ENCODE peak calls at places on chromosomes 13 and 19, in nine cellular contexts. X, J, I, S, U, V, P, K and M are unnamed samples.

GRCh38 chr19:13300421-13301030 is 150.3 kb downstream of the IER2 start:
- DNase-seq in X (no peak), J (no peak), I (no peak), S (no peak), U (no peak), V (no peak), P (no peak), K (no peak), M (no peak)

GRCh38 chr19:48329167-48329891 is 4.0 kb downstream of the EMP3 start:
- DNase-seq in X (no peak), J (no peak), I (no peak), S (no peak), U (no peak), V (peak), P (no peak), K (no peak), M (no peak)

GRCh38 chr13:54029226-54029625 is 1000.6 kb downstream of the OLFM4 start:
- DNase-seq in X (no peak), J (no peak), I (no peak), S (no peak), U (no peak), V (no peak), P (no peak), K (no peak), M (no peak)

GRCh38 chr19:35555301-35556005 is 8.0 kb downstream of the ATP4A start:
- DNase-seq in X (peak), J (no peak), I (no peak), S (no peak), U (no peak), V (no peak), P (peak), K (no peak), M (no peak)

GRCh38 chr19:40254714-40255418 is 28.4 kb upstream of the CCNP start:
- DNase-seq in X (no peak), J (no peak), I (no peak), S (no peak), U (no peak), V (no peak), P (no peak), K (no peak), M (no peak)

GRCh38 chr19:35757231-35757748 is 461 bp upstream of the HSPB6 start:
- DNase-seq in X (peak), J (peak), I (peak), S (peak), U (peak), V (peak), P (no peak), K (peak), M (peak)

GRCh38 chr19:12484011-12484370 is 625 bp downstream of the ZNF709 start:
- DNase-seq in X (no peak), J (no peak), I (no peak), S (no peak), U (no peak), V (no peak), P (no peak), K (no peak), M (no peak)

GRCh38 chr13:37313383-37313782 is 207.9 kb upstream of the CSNK1A1L start:
- DNase-seq in X (no peak), J (no peak), I (no peak), S (no peak), U (no peak), V (peak), P (no peak), K (no peak), M (no peak)

GRCh38 chr13:87907202-87907601 is 236.0 kb downstream of the SLITRK5 start:
- DNase-seq in X (no peak), J (no peak), I (no peak), S (no peak), U (no peak), V (no peak), P (no peak), K (no peak), M (no peak)

GRCh38 chr13:37306778-37307544 is 201.5 kb upstream of the CSNK1A1L start:
- DNase-seq in X (no peak), J (no peak), I (no peak), S (no peak), U (no peak), V (no peak), P (no peak), K (no peak), M (no peak)

GRCh38 chr19:47155141-47155540 is 24.5 kb downstream of the SAE1 start:
- DNase-seq in X (no peak), J (no peak), I (no peak), S (no peak), U (no peak), V (no peak), P (no peak), K (no peak), M (no peak)

GRCh38 chr19:45016388-45017314 is 15.4 kb downstream of the RELB start:
- DNase-seq in X (peak), J (peak), I (peak), S (peak), U (peak), V (peak), P (peak), K (peak), M (peak)

GRCh38 chr19:30361721-30362120 is 10.5 kb upstream of the ZNF536 start:
- DNase-seq in X (peak), J (no peak), I (no peak), S (no peak), U (no peak), V (no peak), P (no peak), K (no peak), M (no peak)

GRCh38 chr13:51275101-51275500 is 52.9 kb downstream of the FAM124A start:
- DNase-seq in X (no peak), J (no peak), I (no peak), S (no peak), U (no peak), V (no peak), P (no peak), K (no peak), M (no peak)

GRCh38 chr13:26934096-26934495 is 173.5 kb upstream of the GPR12 start:
- DNase-seq in X (no peak), J (no peak), I (no peak), S (no peak), U (no peak), V (no peak), P (no peak), K (no peak), M (no peak)

GRCh38 chr19:40147693-40148347 is 43.4 kb upstream of the MAP3K10 start:
- DNase-seq in X (no peak), J (no peak), I (no peak), S (no peak), U (no peak), V (peak), P (no peak), K (no peak), M (no peak)

GRCh38 chr19:18193388-18194207 is 580 bp downstream of the MPV17L2 start:
- DNase-seq in X (no peak), J (no peak), I (no peak), S (no peak), U (peak), V (no peak), P (no peak), K (peak), M (no peak)

GRCh38 chr19:15180451-15181390 is 20.1 kb downstream of the NOTCH3 start:
- DNase-seq in X (peak), J (peak), I (no peak), S (no peak), U (no peak), V (no peak), P (no peak), K (peak), M (no peak)

GRCh38 chr19:45470147-45471081 is 2.6 kb downstream of the FOSB start:
- DNase-seq in X (no peak), J (peak), I (no peak), S (peak), U (peak), V (no peak), P (no peak), K (no peak), M (peak)

GRCh38 chr19:12806242-12807131 is at the start of gene RNASEH2A:
- DNase-seq in X (peak), J (peak), I (peak), S (peak), U (peak), V (peak), P (peak), K (peak), M (peak)

GRCh38 chr13:110536006-110536693 is 25.4 kb downstream of the RAB20 start:
- DNase-seq in X (no peak), J (no peak), I (no peak), S (no peak), U (peak), V (peak), P (no peak), K (peak), M (no peak)

GRCh38 chr19:8138201-8138600 is 11.2 kb downstream of the FBN3 start:
- DNase-seq in X (no peak), J (no peak), I (no peak), S (no peak), U (no peak), V (no peak), P (no peak), K (no peak), M (no peak)

GRCh38 chr13:102774596-102775375 is 1.2 kb upstream of the TEX30 start:
- DNase-seq in X (no peak), J (no peak), I (no peak), S (no peak), U (no peak), V (no peak), P (no peak), K (no peak), M (no peak)

GRCh38 chr13:71754407-71754974 is 112.5 kb downstream of the DACH1 start:
- DNase-seq in X (no peak), J (no peak), I (no peak), S (no peak), U (peak), V (no peak), P (no peak), K (no peak), M (no peak)

GRCh38 chr13:113947321-113948033 is 26.4 kb downstream of the C13orf46 start:
- DNase-seq in X (no peak), J (peak), I (no peak), S (peak), U (peak), V (peak), P (peak), K (peak), M (peak)

GRCh38 chr13:99382428-99383133 is 75.4 kb upstream of the GPR183 start:
- DNase-seq in X (no peak), J (no peak), I (no peak), S (no peak), U (no peak), V (peak), P (no peak), K (no peak), M (no peak)

GRCh38 chr13:36371185-36371584 is 25.0 kb upstream of the SPART start:
- DNase-seq in X (no peak), J (no peak), I (no peak), S (no peak), U (no peak), V (no peak), P (no peak), K (no peak), M (no peak)

GRCh38 chr13:114325729-114326128 is 11.4 kb downstream of the CHAMP1 start:
- DNase-seq in X (no peak), J (no peak), I (no peak), S (no peak), U (no peak), V (no peak), P (no peak), K (no peak), M (no peak)

GRCh38 chr13:22076658-22077057 is 405.8 kb downstream of the FGF9 start:
- DNase-seq in X (no peak), J (no peak), I (no peak), S (no peak), U (no peak), V (no peak), P (no peak), K (no peak), M (no peak)

GRCh38 chr13:40490086-40490723 is 176.2 kb downstream of the FOXO1 start:
- DNase-seq in X (no peak), J (no peak), I (no peak), S (no peak), U (no peak), V (no peak), P (no peak), K (no peak), M (no peak)

GRCh38 chr19:16922592-16922934 is 33.8 kb downstream of the F2RL3 start:
- DNase-seq in X (no peak), J (no peak), I (no peak), S (no peak), U (no peak), V (no peak), P (no peak), K (no peak), M (no peak)

GRCh38 chr19:49442354-49442753 is 1.0 kb upstream of the SLC17A7 start:
- DNase-seq in X (no peak), J (no peak), I (peak), S (peak), U (peak), V (peak), P (no peak), K (peak), M (no peak)

GRCh38 chr13:63853816-63854215 is 2438.2 kb upstream of the PCDH20 start:
- DNase-seq in X (no peak), J (no peak), I (no peak), S (no peak), U (no peak), V (no peak), P (no peak), K (no peak), M (no peak)

GRCh38 chr19:31574251-31574973 is 225.2 kb upstream of the TSHZ3 start:
- DNase-seq in X (no peak), J (no peak), I (no peak), S (no peak), U (no peak), V (no peak), P (no peak), K (no peak), M (no peak)

GRCh38 chr13:35866801-35867200 is 264.4 kb downstream of the DCLK1 start:
- DNase-seq in X (no peak), J (no peak), I (no peak), S (no peak), U (no peak), V (no peak), P (no peak), K (no peak), M (no peak)

GRCh38 chr19:6362351-6362801 is 1.0 kb downstream of the CLPP start:
- DNase-seq in X (no peak), J (no peak), I (no peak), S (no peak), U (no peak), V (no peak), P (no peak), K (no peak), M (peak)

GRCh38 chr19:48152552-48152951 is 17.6 kb downstream of the LIG1 start:
- DNase-seq in X (peak), J (peak), I (no peak), S (peak), U (peak), V (peak), P (peak), K (peak), M (peak)

GRCh38 chr13:97238883-97239282 is 16.8 kb downstream of the MBNL2 start:
- DNase-seq in X (no peak), J (no peak), I (no peak), S (no peak), U (no peak), V (no peak), P (no peak), K (no peak), M (no peak)

GRCh38 chr13:74409551-74409950 is 275.3 kb upstream of the KLF12 start:
- DNase-seq in X (no peak), J (no peak), I (no peak), S (no peak), U (no peak), V (no peak), P (no peak), K (no peak), M (no peak)

GRCh38 chr13:31049083-31049482 is 112.6 kb downstream of the HSPH1 start:
- DNase-seq in X (no peak), J (no peak), I (no peak), S (no peak), U (no peak), V (no peak), P (no peak), K (no peak), M (no peak)

GRCh38 chr13:31049833-31050232 is 111.9 kb downstream of the HSPH1 start:
- DNase-seq in X (no peak), J (no peak), I (peak), S (no peak), U (peak), V (no peak), P (no peak), K (peak), M (no peak)

GRCh38 chr13:31051999-31052398 is 109.7 kb downstream of the HSPH1 start:
- DNase-seq in X (no peak), J (no peak), I (peak), S (no peak), U (no peak), V (no peak), P (peak), K (no peak), M (no peak)

GRCh38 chr13:31052478-31052877 is 109.2 kb downstream of the HSPH1 start:
- DNase-seq in X (no peak), J (no peak), I (peak), S (no peak), U (no peak), V (no peak), P (no peak), K (no peak), M (no peak)

DNA sequence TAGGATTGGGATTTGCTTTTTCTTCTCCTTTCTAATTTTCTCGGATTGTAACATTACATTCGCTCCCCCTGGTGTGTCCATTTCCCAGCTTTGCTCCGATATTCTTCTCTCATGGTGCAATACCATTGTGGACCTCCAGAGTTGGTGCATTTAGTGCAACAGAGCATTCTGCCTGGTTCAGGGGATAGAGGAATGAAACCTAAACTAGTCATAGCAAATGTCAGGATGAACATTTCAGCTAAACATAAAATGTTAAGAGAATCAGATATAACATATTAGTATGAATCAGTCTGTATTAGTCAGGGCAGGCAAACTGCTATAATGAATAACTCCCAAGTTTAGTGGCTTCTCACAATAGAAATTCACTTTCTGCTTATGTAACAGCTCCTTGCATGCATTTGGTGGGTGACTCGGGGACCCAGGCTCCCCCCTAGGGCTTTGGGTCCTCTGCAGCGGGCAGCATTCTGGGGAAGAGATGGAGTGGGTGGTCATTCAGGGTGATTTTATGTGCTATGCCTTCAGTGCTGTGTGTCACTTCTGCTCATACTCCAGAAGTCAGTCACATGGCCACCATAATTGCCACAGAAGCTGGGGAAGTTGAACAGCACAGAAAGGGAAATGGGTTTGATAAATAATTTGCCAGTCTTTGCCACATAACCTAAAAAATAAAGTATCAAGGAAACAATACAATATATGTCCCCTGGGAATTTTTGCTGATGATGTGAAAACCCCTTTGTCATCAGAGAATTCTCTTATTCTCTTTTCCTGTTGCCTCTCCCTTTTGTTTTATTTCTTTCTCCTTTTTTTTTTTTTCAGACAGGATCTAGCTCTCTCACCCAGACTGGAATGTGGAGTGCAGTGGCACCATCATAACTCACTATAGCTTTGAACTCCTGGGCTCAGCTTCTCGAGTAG is 111.0 kb downstream of the HSPH1 start:
- DNase-seq in X (no peak), J (no peak), I (peak), S (no peak), U (no peak), V (no peak), P (no peak), K (no peak), M (no peak)
- TF ChIP-seq CTCF in X (no peak), J (no peak), I (peak), S (peak), U (no peak), V (no peak), P (peak), K (peak), M (no peak)

GRCh38 chr19:37779139-37780035 is at the start of gene ZNF573:
- DNase-seq in X (peak), J (peak), I (peak), S (peak), U (peak), V (peak), P (peak), K (peak), M (peak)
- TF ChIP-seq POLR2A in X (peak), J (peak), I (no peak), S (no peak), U (peak), V (no peak), P (no peak), K (no peak), M (peak)

GRCh38 chr13:29255567-29255966 is 339.9 kb downstream of the SLC7A1 start:
- DNase-seq in X (no peak), J (no peak), I (no peak), S (no peak), U (no peak), V (no peak), P (no peak), K (no peak), M (no peak)

GRCh38 chr13:29254971-29255370 is 340.5 kb downstream of the SLC7A1 start:
- DNase-seq in X (no peak), J (no peak), I (no peak), S (no peak), U (no peak), V (no peak), P (no peak), K (no peak), M (no peak)

GRCh38 chr13:29266261-29266660 is 329.2 kb downstream of the SLC7A1 start:
- DNase-seq in X (no peak), J (no peak), I (no peak), S (no peak), U (no peak), V (no peak), P (no peak), K (no peak), M (no peak)

GRCh38 chr13:29260684-29261083 is 334.8 kb downstream of the SLC7A1 start:
- DNase-seq in X (no peak), J (no peak), I (no peak), S (no peak), U (no peak), V (no peak), P (no peak), K (peak), M (no peak)
- TF ChIP-seq CTCF in X (no peak), J (no peak), I (no peak), S (no peak), U (no peak), V (no peak), P (peak), K (no peak), M (no peak)

GRCh38 chr19:20776083-20777076 is at the start of gene ZNF66:
- DNase-seq in X (peak), J (peak), I (peak), S (peak), U (peak), V (peak), P (no peak), K (peak), M (peak)
- TF ChIP-seq POLR2A in X (peak), J (peak), I (no peak), S (no peak), U (peak), V (no peak), P (no peak), K (no peak), M (peak)

GRCh38 chr19:3852177-3852511 is 16.7 kb downstream of the ZFR2 start:
- DNase-seq in X (no peak), J (no peak), I (no peak), S (no peak), U (no peak), V (no peak), P (no peak), K (no peak), M (no peak)

GRCh38 chr19:3850320-3850972 is 18.4 kb downstream of the ZFR2 start:
- DNase-seq in X (no peak), J (no peak), I (no peak), S (no peak), U (no peak), V (no peak), P (no peak), K (no peak), M (no peak)

GRCh38 chr19:3851254-3852176 is 17.3 kb downstream of the ZFR2 start:
- DNase-seq in X (no peak), J (no peak), I (no peak), S (no peak), U (no peak), V (no peak), P (peak), K (no peak), M (no peak)

GRCh38 chr19:3849787-3850186 is 19.1 kb downstream of the ZFR2 start:
- DNase-seq in X (no peak), J (no peak), I (no peak), S (no peak), U (no peak), V (no peak), P (no peak), K (no peak), M (no peak)

GRCh38 chr19:3849092-3849491 is 19.7 kb downstream of the ZFR2 start:
- DNase-seq in X (peak), J (no peak), I (no peak), S (no peak), U (no peak), V (no peak), P (peak), K (no peak), M (no peak)
- TF ChIP-seq CTCF in X (peak), J (no peak), I (no peak), S (no peak), U (no peak), V (no peak), P (peak), K (no peak), M (no peak)